ENCODE peak calls at places on chromosome 15, in five cellular contexts. Z, G, Y, C and I are unnamed samples.

GRCh38 chr15:58046467-58046866 is 19.0 kb downstream of the ALDH1A2 start:
- DNase-seq in Z (no peak), G (no peak), Y (no peak), C (no peak), I (no peak)

GRCh38 chr15:85727068-85727467 is 67.7 kb downstream of the KLHL25 start:
- DNase-seq in Z (no peak), G (no peak), Y (no peak), C (no peak), I (no peak)

GRCh38 chr15:68994149-68994548 is 20.3 kb upstream of the NOX5 start:
- DNase-seq in Z (no peak), G (no peak), Y (no peak), C (peak; percentile 31), I (no peak)

GRCh38 chr15:75024102-75024636 is 779 bp downstream of the PPCDC start:
- DNase-seq in Z (no peak), G (no peak), Y (no peak), C (no peak), I (no peak)

GRCh38 chr15:59439571-59439970 is 1.6 kb downstream of the FAM81A start:
- DNase-seq in Z (no peak), G (no peak), Y (no peak), C (no peak), I (no peak)

GRCh38 chr15:62569460-62570404 is 404.6 kb upstream of the C2CD4B start:
- DNase-seq in Z (no peak), G (peak; percentile 97), Y (no peak), C (no peak), I (no peak)

GRCh38 chr15:65512807-65513416 is 4.6 kb downstream of the DPP8 start:
- DNase-seq in Z (no peak), G (no peak), Y (no peak), C (no peak), I (no peak)

GRCh38 chr15:99442268-99442897 is 123.4 kb upstream of the MEF2A start:
- DNase-seq in Z (no peak), G (no peak), Y (no peak), C (no peak), I (no peak)

GRCh38 chr15:27850050-27850449 is 249.1 kb downstream of the OCA2 start:
- DNase-seq in Z (no peak), G (no peak), Y (no peak), C (peak; percentile 16), I (no peak)

GRCh38 chr15:58240191-58240932 is 102.2 kb downstream of the AQP9 start:
- DNase-seq in Z (no peak), G (no peak), Y (no peak), C (no peak), I (no peak)

GRCh38 chr15:38612159-38612863 is 47.7 kb upstream of the RASGRP1 start:
- DNase-seq in Z (no peak), G (no peak), Y (no peak), C (no peak), I (no peak)

GRCh38 chr15:42165081-42165480 is 8.6 kb upstream of the PLA2G4F start:
- DNase-seq in Z (no peak), G (no peak), Y (no peak), C (no peak), I (no peak)

GRCh38 chr15:62940755-62941361 is 101.7 kb upstream of the TPM1 start:
- DNase-seq in Z (no peak), G (no peak), Y (no peak), C (no peak), I (no peak)

GRCh38 chr15:46921906-46922305 is 795.4 kb upstream of the SEMA6D start:
- DNase-seq in Z (no peak), G (no peak), Y (no peak), C (no peak), I (no peak)

GRCh38 chr15:84901540-84901939 is 17.1 kb downstream of the SLC28A1 start:
- DNase-seq in Z (no peak), G (no peak), Y (no peak), C (no peak), I (no peak)

GRCh38 chr15:80452166-80452565 is 48.0 kb downstream of the ARNT2 start:
- DNase-seq in Z (no peak), G (no peak), Y (no peak), C (no peak), I (no peak)

DNA sequence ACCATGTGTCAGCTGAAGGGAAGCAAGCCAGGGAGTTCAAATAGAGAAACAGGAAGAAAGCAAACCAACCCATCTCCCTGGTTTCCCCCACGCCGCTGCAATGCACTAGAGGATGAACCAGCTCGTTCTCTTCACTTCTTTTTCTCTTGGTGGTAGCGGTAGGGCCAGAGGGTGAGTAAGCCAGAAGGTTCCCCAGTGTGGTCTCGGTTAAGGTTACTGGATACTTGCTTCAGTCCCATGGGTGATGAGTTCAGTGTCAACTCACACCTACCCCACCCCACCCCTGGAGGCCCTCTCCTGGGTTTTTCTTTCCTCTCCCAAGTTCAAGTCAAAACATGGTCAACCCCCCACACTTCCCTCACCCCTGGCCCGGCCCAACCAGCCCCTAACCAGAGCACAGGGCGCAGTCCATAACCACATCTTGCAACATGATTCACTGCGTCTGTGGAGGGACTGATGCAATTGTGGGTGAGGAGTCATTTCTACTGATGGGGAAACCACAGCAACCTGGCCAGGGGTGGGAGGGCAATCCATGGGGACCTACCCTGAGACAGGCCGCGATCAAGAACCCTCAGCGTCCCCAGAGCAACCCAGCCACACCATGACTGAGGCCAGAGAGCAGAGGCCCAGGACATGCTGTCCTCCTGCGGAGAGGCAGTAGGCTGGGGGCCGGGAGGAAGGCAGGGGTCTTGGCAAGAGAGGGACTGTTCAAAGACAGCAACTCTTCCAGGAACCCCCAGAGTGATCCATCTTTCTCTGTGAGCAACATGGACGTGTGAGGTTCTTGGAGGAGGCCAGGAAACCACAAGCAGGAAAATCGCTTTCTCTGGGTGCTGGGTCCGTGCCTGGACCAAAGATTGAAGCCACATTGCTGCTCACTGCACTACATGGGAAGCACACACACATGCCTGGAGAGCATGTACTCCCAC is 276.6 kb downstream of the UACA start:
- DNase-seq in Z (no peak), G (no peak), Y (peak; percentile 91), C (no peak), I (peak; percentile 77)
- TF ChIP-seq TAF1 in Z (no peak), G (no peak), Y (no peak), C (no peak), I (no peak)

GRCh38 chr15:96171842-96172241 is 158.7 kb upstream of the NR2F2 start:
- DNase-seq in Z (no peak), G (peak; percentile 79), Y (no peak), C (no peak), I (no peak)
- TF ChIP-seq TAF1 in Z (no peak), G (peak; percentile 10), Y (no peak), C (no peak), I (no peak)

GRCh38 chr15:51137024-51137423 is 42.3 kb upstream of the TNFAIP8L3 start:
- DNase-seq in Z (no peak), G (no peak), Y (no peak), C (no peak), I (no peak)
- TF ChIP-seq TAF1 in Z (no peak), G (no peak), Y (no peak), C (no peak), I (no peak)

GRCh38 chr15:49863431-49864205 is 242.8 kb downstream of the DTWD1 start:
- DNase-seq in Z (no peak), G (no peak), Y (no peak), C (no peak), I (no peak)
- TF ChIP-seq TAF1 in Z (no peak), G (no peak), Y (no peak), C (no peak), I (no peak)

GRCh38 chr15:72077950-72078349 is 40.0 kb downstream of the MYO9A start:
- DNase-seq in Z (no peak), G (no peak), Y (no peak), C (no peak), I (no peak)
- TF ChIP-seq TAF1 in Z (no peak), G (no peak), Y (no peak), C (no peak), I (no peak)

DNA sequence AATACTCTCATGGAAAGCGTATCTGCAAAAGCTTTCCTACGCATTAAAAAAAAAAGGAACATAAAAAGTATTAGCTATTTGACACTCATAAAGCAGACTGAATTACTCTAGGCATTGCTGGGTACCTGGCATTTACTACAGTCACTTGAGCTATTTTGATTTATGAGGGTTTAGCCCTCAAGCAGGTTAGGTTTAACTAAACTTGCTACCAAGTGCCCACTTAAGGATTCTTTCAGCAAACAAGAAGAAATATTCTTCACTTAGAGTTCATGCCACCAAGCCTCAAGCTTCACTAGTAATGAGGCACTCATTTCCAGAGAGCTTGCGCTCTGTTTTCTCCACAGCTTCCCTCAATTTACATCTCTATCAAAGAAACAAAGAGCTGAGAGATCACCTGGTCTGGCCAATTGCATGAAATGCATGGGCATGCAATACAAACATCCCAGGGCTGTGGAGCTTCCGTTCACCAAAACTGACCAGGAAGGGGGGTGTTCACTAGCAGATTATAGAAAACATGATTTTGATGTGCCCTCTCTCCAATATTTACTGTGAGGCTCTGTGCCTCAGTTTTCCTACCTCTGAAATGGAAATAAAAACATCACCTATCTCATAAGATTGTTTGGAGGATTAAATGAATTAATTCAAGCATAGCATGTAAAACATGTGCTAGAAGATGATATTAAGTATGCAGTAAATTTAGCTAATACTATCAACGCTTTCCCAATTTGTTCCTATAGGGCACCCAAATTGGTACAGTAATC is 217.3 kb downstream of the RORA start:
- DNase-seq in Z (no peak), G (no peak), Y (no peak), C (no peak), I (no peak)
- TF ChIP-seq TAF1 in Z (no peak), G (no peak), Y (no peak), C (peak; percentile 35), I (no peak)

GRCh38 chr15:73602444-73602843 is 30.7 kb downstream of the NPTN start:
- DNase-seq in Z (no peak), G (no peak), Y (no peak), C (no peak), I (no peak)

GRCh38 chr15:73599934-73600333 is 33.3 kb downstream of the NPTN start:
- DNase-seq in Z (no peak), G (no peak), Y (no peak), C (no peak), I (no peak)

GRCh38 chr15:73602992-73603391 is 30.2 kb downstream of the NPTN start:
- DNase-seq in Z (no peak), G (no peak), Y (no peak), C (no peak), I (no peak)

GRCh38 chr15:73600413-73601050 is 32.7 kb downstream of the NPTN start:
- DNase-seq in Z (no peak), G (no peak), Y (no peak), C (no peak), I (no peak)

DNA sequence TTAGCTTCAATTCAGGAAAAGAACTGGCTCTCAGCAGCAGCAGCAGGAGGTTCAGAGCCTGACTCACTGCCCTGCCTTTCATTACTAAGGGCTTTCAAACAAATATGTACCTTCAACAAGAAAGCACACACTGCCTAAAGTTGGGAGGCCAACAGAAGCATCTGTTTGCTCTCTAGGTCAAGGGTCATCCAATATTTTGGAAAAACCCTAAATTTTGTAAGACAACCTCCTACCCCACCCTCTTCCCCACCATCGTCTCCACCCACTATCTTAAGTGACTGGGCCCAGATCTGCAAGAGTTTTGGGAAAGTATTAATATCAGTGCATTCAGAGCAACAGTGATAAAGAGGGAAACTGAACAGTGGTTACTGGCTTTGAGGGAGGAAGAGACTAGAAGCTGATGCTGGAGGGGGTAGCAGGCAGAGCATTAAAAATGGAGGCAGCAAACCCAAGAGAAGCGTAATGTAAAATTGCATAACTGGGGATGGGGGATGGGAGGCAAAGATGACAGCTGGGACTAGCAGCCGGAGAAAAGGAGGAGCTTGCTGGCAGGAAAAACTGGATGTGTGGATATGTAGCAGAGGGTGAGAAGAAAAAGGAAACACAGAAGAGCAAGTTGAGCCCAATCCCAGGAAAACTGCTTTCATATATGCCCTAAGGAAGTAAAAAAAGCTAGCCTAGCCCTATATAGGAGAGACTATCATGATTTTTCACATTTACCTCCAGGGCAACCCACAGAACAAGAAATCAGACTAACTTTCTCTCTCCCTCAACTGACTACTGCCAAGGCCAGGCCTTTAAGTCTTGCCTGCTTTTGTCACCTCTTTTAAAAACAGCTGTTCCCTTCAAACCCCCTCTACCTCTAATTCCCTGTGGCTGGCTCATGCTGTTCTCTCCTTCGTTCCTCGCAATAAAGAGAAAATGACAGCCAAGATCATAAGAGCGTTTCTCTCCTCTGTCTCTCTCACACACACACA is 31.5 kb downstream of the NPTN start:
- DNase-seq in Z (no peak), G (peak; percentile 33), Y (no peak), C (no peak), I (no peak)
- TF ChIP-seq TAF1 in Z (no peak), G (no peak), Y (no peak), C (no peak), I (no peak)